ENCODE peak calls at places on chromosomes 13 and 19, in five cellular contexts. M is dermis blood vessel endothelial cell; W is stimulated activated CD4-positive, alpha-beta T cell treated with anti-CD3 and anti-CD28 coated beads, Interleukin-12 subunit alpha, Interleukin-12 subunit beta, amount 100 ng/mL, for 4 hours; Z is T-cell; Y is fibroblast of the conjunctiva. D is an unnamed sample.

GRCh38 chr19:681029-681626 is 4.9 kb downstream of the FSTL3 start:
- DNase-seq in M (peak), W (peak), Z (no peak), Y (no peak), D (no peak)

GRCh38 chr19:11594084-11594483 is 3.2 kb upstream of the ZNF627 start:
- DNase-seq in M (no peak), W (no peak), Z (no peak), Y (no peak), D (no peak)

GRCh38 chr13:45847554-45848224 is 3.9 kb downstream of the SIAH3 start:
- DNase-seq in M (peak), W (no peak), Z (peak), Y (no peak), D (no peak)

GRCh38 chr13:111901301-111901905 is 165.5 kb upstream of the SOX1 start:
- DNase-seq in M (no peak), W (no peak), Z (no peak), Y (no peak), D (no peak)

GRCh38 chr13:80906860-80907259 is 565.9 kb upstream of the SPRY2 start:
- DNase-seq in M (no peak), W (no peak), Z (no peak), Y (no peak), D (no peak)

GRCh38 chr13:106110241-106110855 is 425.1 kb downstream of the EFNB2 start:
- DNase-seq in M (no peak), W (no peak), Z (no peak), Y (no peak), D (no peak)

GRCh38 chr13:39415403-39415802 is 187.6 kb downstream of the LHFPL6 start:
- DNase-seq in M (peak), W (no peak), Z (no peak), Y (peak), D (no peak)

GRCh38 chr19:1471514-1472107 is 7.4 kb downstream of the C19orf25 start:
- DNase-seq in M (no peak), W (no peak), Z (peak), Y (no peak), D (no peak)

GRCh38 chr13:30806784-30807183 is 71.4 kb downstream of the ALOX5AP start:
- DNase-seq in M (peak), W (no peak), Z (no peak), Y (peak), D (no peak)

GRCh38 chr19:16849168-16849567 is 20.0 kb downstream of the SIN3B start:
- DNase-seq in M (no peak), W (no peak), Z (no peak), Y (peak), D (no peak)

GRCh38 chr13:108508263-108508662 is 121.1 kb upstream of the MYO16 start:
- DNase-seq in M (no peak), W (no peak), Z (no peak), Y (peak), D (no peak)

GRCh38 chr13:100544866-100545683 is 43.5 kb downstream of the GGACT start:
- DNase-seq in M (peak), W (no peak), Z (no peak), Y (no peak), D (no peak)

GRCh38 chr19:29823581-29824330 is 12.0 kb downstream of the CCNE1 start:
- DNase-seq in M (no peak), W (no peak), Z (no peak), Y (no peak), D (no peak)

GRCh38 chr19:49799798-49800376 is 13.2 kb downstream of the FUZ start:
- DNase-seq in M (peak), W (no peak), Z (peak), Y (no peak), D (no peak)

GRCh38 chr19:35265126-35265995 is 3.4 kb upstream of the USF2 start:
- DNase-seq in M (no peak), W (no peak), Z (peak), Y (no peak), D (no peak)

GRCh38 chr19:17727843-17728242 is 8.6 kb downstream of the MAP1S start:
- DNase-seq in M (no peak), W (no peak), Z (no peak), Y (no peak), D (no peak)

GRCh38 chr13:114110091-114110829 is 22.2 kb downstream of the RASA3 start:
- DNase-seq in M (peak), W (peak), Z (peak), Y (no peak), D (no peak)

GRCh38 chr19:34428549-34429285 is 536 bp downstream of the UBA2 start:
- DNase-seq in M (peak), W (peak), Z (no peak), Y (no peak), D (peak)